ENCODE peak calls at places on chromosomes 12 and 14, in nine cellular contexts. U is stimulated activated CD4-positive, alpha-beta T cell treated with anti-CD3 and anti-CD28 coated beads, Interleukin-1b, Interleukin-23, amount 100 ng/mL, for 48 hours; G is mesenteric fat pad; E is activated naive CD4-positive, alpha-beta T cell; J is foreskin fibroblast; Z is H9; L is GM18507; K is SHP77; W is non-pigmented ciliary epithelial cell. S is an unnamed sample.

GRCh38 chr14:65229431-65230286 is 127.3 kb upstream of the MAX start:
- DNase-seq in E (no peak), G (no peak), K (no peak), J (peak; percentile 74), W (no peak), U (peak; percentile 32), Z (peak; percentile 60), L (no peak), S (no peak)

GRCh38 chr12:3054374-3054773 is 22.8 kb upstream of the TSPAN9 start:
- DNase-seq in E (no peak), J (no peak), L (no peak), K (no peak), Z (no peak), U (no peak), W (no peak), G (no peak), S (no peak)

GRCh38 chr12:10941916-10942607 is 3.0 kb upstream of the TAS2R14 start:
- DNase-seq in K (no peak), J (no peak), L (no peak), U (no peak), Z (peak; percentile 75), W (no peak), G (no peak), E (no peak), S (no peak)

GRCh38 chr14:53325176-53325806 is 172.2 kb upstream of the DDHD1 start:
- DNase-seq in U (no peak), L (no peak), W (no peak), J (peak; percentile 49), Z (no peak), E (no peak), G (no peak), K (no peak), S (no peak)

GRCh38 chr14:77638738-77639137 is 22.3 kb upstream of the SPTLC2 start:
- DNase-seq in Z (no peak), U (no peak), L (no peak), K (no peak), G (no peak), J (peak; percentile 94), W (peak; percentile 92), E (no peak), S (no peak)

GRCh38 chr12:90905691-90906370 is 49.1 kb downstream of the CCER1 start:
- DNase-seq in E (no peak), L (no peak), J (peak; percentile 42), K (no peak), Z (no peak), W (no peak), G (no peak), U (no peak), S (no peak)

GRCh38 chr12:12903642-12904609 is 12.6 kb downstream of the GPRC5A start:
- DNase-seq in E (no peak), W (no peak), L (no peak), J (no peak), G (no peak), U (no peak), K (no peak), Z (no peak), S (no peak)

GRCh38 chr12:52884526-52885293 is 20.2 kb downstream of the KRT8 start:
- DNase-seq in G (no peak), E (peak; percentile 79), K (peak; percentile 53), L (no peak), J (peak; percentile 74), U (peak; percentile 77), W (no peak), Z (peak; percentile 90), S (no peak)

GRCh38 chr14:75941030-75941429 is 40.8 kb downstream of the TGFB3 start:
- DNase-seq in L (no peak), Z (no peak), G (no peak), U (no peak), W (peak; percentile 8), K (no peak), E (no peak), J (peak; percentile 54), S (no peak)

GRCh38 chr14:104550340-104550848 is 29.2 kb upstream of the C14orf180 start:
- DNase-seq in G (peak; percentile 47), E (no peak), W (no peak), U (no peak), Z (no peak), J (no peak), L (no peak), K (no peak), S (no peak)

GRCh38 chr12:6334940-6335450 is 6.9 kb downstream of the TNFRSF1A start:
- DNase-seq in U (no peak), K (no peak), Z (no peak), G (no peak), L (no peak), W (no peak), J (no peak), E (no peak), S (no peak)

GRCh38 chr14:31568151-31568550 is 6.9 kb downstream of the NUBPL start:
- DNase-seq in K (no peak), W (no peak), E (no peak), G (no peak), J (no peak), L (no peak), Z (no peak), U (no peak), S (no peak)

GRCh38 chr12:127531561-127531960 is 735.4 kb upstream of the TMEM132C start:
- DNase-seq in J (no peak), U (no peak), Z (no peak), W (no peak), L (no peak), K (no peak), G (no peak), E (no peak), S (no peak)

GRCh38 chr14:38536376-38537038 is 280.6 kb upstream of the CLEC14A start:
- DNase-seq in U (no peak), J (peak; percentile 8), W (no peak), K (no peak), E (no peak), Z (no peak), L (no peak), G (no peak), S (no peak)

GRCh38 chr14:49892301-49892635 is 614 bp upstream of the ARF6 start:
- DNase-seq in W (peak; percentile 51), J (peak; percentile 86), Z (no peak), G (no peak), U (peak; percentile 47), L (no peak), E (no peak), K (peak; percentile 67), S (peak; percentile 89)

GRCh38 chr14:20472566-20473206 is 3.5 kb downstream of the PNP start:
- DNase-seq in Z (no peak), L (no peak), J (no peak), U (no peak), G (no peak), K (no peak), E (no peak), W (no peak), S (no peak)

GRCh38 chr12:98646165-98646764 is 1.2 kb downstream of the APAF1 start:
- DNase-seq in E (no peak), Z (no peak), W (no peak), U (no peak), L (no peak), J (peak; percentile 33), G (no peak), K (no peak), S (no peak)

GRCh38 chr14:71143391-71144290 is 236.4 kb downstream of the PCNX1 start:
- DNase-seq in G (no peak), Z (no peak), J (peak; percentile 68), E (no peak), U (peak; percentile 75), K (no peak), L (no peak), W (peak; percentile 88), S (no peak)

GRCh38 chr14:94392510-94392935 is 4.1 kb upstream of the SERPINA1 start:
- DNase-seq in W (no peak), L (peak; percentile 23), G (no peak), E (no peak), J (no peak), K (no peak), U (peak; percentile 67), Z (no peak), S (no peak)

GRCh38 chr12:79689477-79690155 is 1.1 kb downstream of the PAWR start:
- DNase-seq in J (peak; percentile 54), L (no peak), W (no peak), E (no peak), K (no peak), G (no peak), Z (peak; percentile 57), U (peak; percentile 1), S (no peak)

GRCh38 chr12:11067514-11067913 is 5.4 kb upstream of the TAS2R46 start:
- DNase-seq in K (no peak), W (no peak), G (no peak), Z (no peak), U (no peak), L (no peak), J (peak; percentile 23), E (no peak), S (peak; percentile 5)

GRCh38 chr12:54357802-54358619 is 6.3 kb downstream of the GPR84 start:
- DNase-seq in Z (peak; percentile 78), U (peak; percentile 37), L (peak; percentile 45), W (no peak), G (no peak), E (no peak), J (no peak), K (peak; percentile 12), S (no peak)

GRCh38 chr14:49687942-49688700 is at the start of gene POLE2:
- DNase-seq in K (peak; percentile 54), L (peak; percentile 67), W (no peak), Z (peak; percentile 82), G (peak; percentile 95), E (peak; percentile 45), J (peak; percentile 86), U (peak; percentile 82), S (peak; percentile 30)

GRCh38 chr14:59126714-59127436 is 61.6 kb upstream of the DAAM1 start:
- DNase-seq in K (peak; percentile 61), J (peak; percentile 76), E (no peak), L (peak; percentile 38), W (peak; percentile 14), G (no peak), U (peak; percentile 6), Z (no peak), S (peak; percentile 51)

GRCh38 chr12:25866586-25867378 is 91.7 kb upstream of the RASSF8 start:
- DNase-seq in W (no peak), J (no peak), L (no peak), Z (no peak), E (no peak), G (no peak), U (no peak), K (no peak), S (no peak)

GRCh38 chr14:103141117-103141796 is 18.0 kb downstream of the TNFAIP2 start:
- DNase-seq in E (no peak), L (peak; percentile 33), K (peak; percentile 41), W (no peak), Z (peak; percentile 86), J (peak; percentile 37), U (peak; percentile 47), G (no peak), S (no peak)